ENCODE peak calls at places on chromosomes 3 and 15, in four cellular contexts. Q is lower lobe of right lung, G is transverse colon, M is testis. T is an unnamed sample. For H3K4me1 and H3K9me3, the result is how much of the 10 kb centered on the place peaks cover.

GRCh38 chr3:30439451-30440053 is 166.8 kb upstream of the TGFBR2 start:
- DNase-seq in M (no peak), Q (no peak), G (no peak), T (no peak)

GRCh38 chr3:37707428-37708372 is 154.0 kb upstream of the CTDSPL start:
- DNase-seq in M (no peak), Q (no peak), G (no peak), T (no peak)

GRCh38 chr3:172627057-172627809 is 83.6 kb downstream of the NCEH1 start:
- DNase-seq in Q (no peak), M (no peak), G (no peak), T (no peak)

GRCh38 chr3:123376451-123377172 is 72.3 kb downstream of the ADCY5 start:
- DNase-seq in G (no peak), Q (no peak), M (no peak), T (no peak)

GRCh38 chr3:125310623-125311076 is 64.5 kb downstream of the ZNF148 start:
- DNase-seq in M (no peak), Q (no peak), G (peak), T (no peak)

GRCh38 chr3:73727117-73727802 is 102.5 kb upstream of the PDZRN3 start:
- DNase-seq in G (no peak), M (no peak), Q (no peak), T (peak)

GRCh38 chr3:8619548-8619947 is 25.1 kb downstream of the SSUH2 start:
- DNase-seq in Q (no peak), G (no peak), M (no peak), T (no peak)

GRCh38 chr15:77589839-77590238 is 42.9 kb downstream of the LINGO1 start:
- DNase-seq in M (no peak), Q (no peak), G (no peak), T (peak)

GRCh38 chr3:149480326-149481017 is 6.0 kb downstream of the TM4SF4 start:
- DNase-seq in M (peak), Q (peak), G (peak), T (peak)

GRCh38 chr15:59436774-59437472 is 1.1 kb upstream of the FAM81A start:
- DNase-seq in G (no peak), Q (no peak), M (no peak), T (no peak)

GRCh38 chr3:136929984-136930671 is 27.7 kb upstream of the IL20RB start:
- DNase-seq in M (peak), G (peak), Q (no peak), T (peak)

GRCh38 chr15:44654858-44655257 is 8.6 kb downstream of the SPG11 start:
- DNase-seq in G (no peak), Q (no peak), M (no peak), T (no peak)

GRCh38 chr3:37170097-37170496 is 4.3 kb downstream of the LRRFIP2 start:
- DNase-seq in G (no peak), Q (no peak), M (no peak), T (no peak)

DNA sequence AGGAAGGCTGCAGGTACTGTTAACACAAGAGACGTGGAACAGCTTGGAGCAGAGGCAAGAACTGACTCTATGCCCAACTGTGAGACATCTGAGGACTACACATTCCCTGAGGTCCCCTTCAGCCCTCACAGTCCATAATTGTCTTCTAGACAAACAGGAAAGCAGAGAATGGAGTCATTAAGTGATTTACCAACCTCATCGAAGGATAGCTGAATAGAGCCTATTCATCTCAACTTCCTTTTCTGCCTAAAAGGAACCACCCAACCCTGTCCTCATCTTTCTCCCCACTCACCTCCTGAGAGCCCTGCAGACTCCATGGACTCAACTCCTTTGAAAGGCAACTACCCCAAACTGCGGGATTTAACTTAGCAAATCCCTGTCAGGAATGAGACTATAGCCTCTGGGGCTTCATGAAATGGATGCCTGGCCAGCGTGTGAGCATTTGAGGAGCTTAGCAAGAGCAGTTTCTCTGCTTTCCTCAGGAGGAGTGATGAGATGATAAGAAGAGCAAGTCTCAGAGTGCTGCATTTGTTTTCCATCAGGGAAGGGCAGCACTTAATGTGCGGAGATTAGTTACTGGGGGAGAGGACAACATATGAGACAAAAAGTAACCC is 61.4 kb upstream of the FILIP1L start:
- DNase-seq in G (no peak), Q (no peak), M (no peak), T (no peak)
- H3K4me1 ChIP-seq in G (under half), Q (under half), M (under half), T (under half)

DNA sequence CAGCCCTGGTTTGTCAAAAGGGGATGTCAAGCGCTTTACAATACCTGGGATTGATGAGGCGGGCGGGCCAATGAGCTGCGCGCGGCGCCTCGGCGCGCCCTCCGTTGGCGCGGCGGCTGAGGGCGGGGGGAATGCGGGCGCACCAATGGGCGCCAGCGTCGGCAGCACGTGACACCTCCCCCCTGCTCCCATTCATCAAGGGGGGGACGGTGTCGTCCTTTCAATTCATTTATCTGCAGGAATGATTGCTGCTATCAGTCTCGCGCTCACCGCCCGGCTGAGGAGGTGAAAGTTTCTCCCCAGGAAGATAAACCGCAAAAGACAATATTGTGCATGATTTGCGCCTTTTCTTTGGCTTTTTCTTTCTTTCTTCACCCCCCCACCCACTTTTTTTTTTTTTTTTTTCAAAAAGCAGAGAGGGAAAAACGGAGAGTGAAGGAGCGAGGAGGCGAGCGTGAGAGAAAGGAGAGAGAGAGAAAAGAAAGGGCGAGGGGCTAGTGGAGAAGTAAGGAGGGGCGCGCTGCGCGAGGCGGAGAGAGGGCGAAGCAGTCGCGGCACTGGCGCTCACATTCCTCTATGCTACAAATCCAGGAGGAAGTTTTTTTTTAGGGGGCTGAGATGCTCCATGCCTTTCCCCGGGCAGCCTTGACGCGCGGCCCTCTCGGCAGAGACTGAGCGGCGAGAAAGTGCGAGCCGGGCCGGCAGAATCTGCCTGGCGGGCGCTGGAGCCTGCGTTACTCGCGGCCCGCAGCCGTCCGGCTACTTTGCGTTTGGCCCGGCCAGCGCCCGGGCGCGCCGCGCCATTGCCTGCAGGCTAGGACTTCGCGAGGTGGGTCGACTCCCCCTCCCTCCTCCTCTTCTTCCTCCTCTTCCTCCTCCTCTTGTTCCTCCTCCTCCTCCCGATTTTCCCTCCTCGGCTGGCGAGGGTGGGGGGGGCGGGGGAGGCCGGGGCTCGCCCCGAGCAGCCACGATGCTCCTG is at the start of gene ZIC1:
- DNase-seq in G (no peak), Q (no peak), M (peak), T (no peak)
- H3K9me3 ChIP-seq in G (under half), Q (under half), M (under half), T (under half)

DNA sequence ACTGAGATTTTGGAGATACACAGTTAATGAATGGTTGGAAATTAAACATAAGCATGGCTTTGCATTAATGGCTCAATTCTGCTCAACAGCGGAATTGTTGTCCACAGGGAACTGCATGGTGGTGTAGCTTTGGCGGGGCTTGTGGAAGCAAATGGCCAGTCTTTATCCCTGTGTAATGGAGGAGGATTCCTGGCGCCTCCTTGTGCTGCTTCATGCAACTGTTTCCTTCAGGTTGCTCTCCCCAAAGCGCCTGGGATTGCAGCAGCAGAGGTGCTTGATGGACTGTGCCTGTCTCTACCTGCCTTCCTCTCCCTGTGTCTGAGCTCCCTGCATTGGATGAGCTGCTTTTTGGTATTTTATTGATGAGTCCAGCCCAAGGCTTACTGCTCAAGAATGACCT is 72.9 kb upstream of the NDN start:
- DNase-seq in M (no peak), G (no peak), Q (no peak), T (no peak)
- TF ChIP-seq CTCF in M (no peak), G (no peak), Q (no peak), T (no peak)

GRCh38 chr3:195895900-195896360 is 12.4 kb downstream of the TNK2 start:
- DNase-seq in Q (peak), G (peak), M (peak), T (peak)
- H3K4me1 ChIP-seq in Q (half or more), G (under half), M (half or more), T (half or more)

GRCh38 chr15:25170113-25170731 is 215.4 kb downstream of the SNRPN start:
- DNase-seq in M (no peak), Q (peak), G (no peak), T (peak)

GRCh38 chr15:25171111-25171811 is 216.5 kb downstream of the SNRPN start:
- DNase-seq in Q (peak), G (no peak), M (no peak), T (no peak)

GRCh38 chr15:25170781-25171110 is 216.0 kb downstream of the SNRPN start:
- DNase-seq in G (no peak), M (no peak), Q (peak), T (no peak)

GRCh38 chr15:25171856-25172687 is 217.3 kb downstream of the SNRPN start:
- DNase-seq in M (no peak), G (no peak), Q (peak), T (no peak)

DNA sequence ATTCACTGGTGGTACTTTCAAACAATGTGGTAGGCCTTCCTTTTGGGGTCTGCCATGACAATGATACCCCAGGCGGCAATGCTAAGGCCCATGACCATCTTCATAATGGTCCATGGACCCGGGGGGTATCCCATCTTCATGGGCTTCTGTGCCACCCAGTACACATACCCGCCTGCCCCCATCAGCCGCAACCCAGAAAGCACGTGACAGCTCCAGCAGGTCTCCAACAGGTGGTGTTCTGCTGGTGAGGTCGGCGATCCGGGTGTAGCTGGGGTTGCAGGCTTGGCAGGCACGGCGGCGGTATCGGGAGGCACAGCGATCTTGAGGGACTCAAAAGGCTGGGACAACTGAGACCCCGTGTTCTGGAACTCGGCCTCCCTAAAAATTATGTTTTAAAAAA is 214.5 kb downstream of the SNRPN start:
- DNase-seq in G (no peak), Q (no peak), M (no peak), T (no peak)
- H3K9me3 ChIP-seq in G (under half), Q (under half), M (under half), T (under half)

GRCh38 chr3:95752199-95752598 is 1062.2 kb upstream of the EPHA6 start:
- DNase-seq in Q (no peak), G (no peak), M (no peak), T (no peak)
- TF ChIP-seq CTCF in Q (no peak), G (no peak), M (no peak), T (no peak)

GRCh38 chr3:28348637-28349396 is at the start of the genes AZI2 and ZCWPW2:
- DNase-seq in M (peak), Q (peak), G (peak), T (peak)

GRCh38 chr3:28348286-28348636 is 260 bp upstream of the ZCWPW2 start:
- DNase-seq in G (no peak), Q (no peak), M (no peak), T (no peak)

GRCh38 chr3:28347374-28348285 is 891 bp upstream of the ZCWPW2 start:
- DNase-seq in G (no peak), Q (no peak), M (no peak), T (no peak)

GRCh38 chr3:28345690-28346089 is 2.8 kb upstream of the ZCWPW2 start:
- DNase-seq in G (no peak), M (no peak), Q (no peak), T (no peak)

GRCh38 chr3:28343144-28343543 is 5.4 kb upstream of the ZCWPW2 start:
- DNase-seq in Q (no peak), M (no peak), G (no peak), T (no peak)
- H3K4me1 ChIP-seq in Q (half or more), M (under half), G (under half), T (under half)

T was measured in body of pancreas.